ENCODE peak calls at places on chromosomes 3 and 15, in five cellular contexts. I is fibroblast of lung, W is lower lobe of right lung, Q is AG08396, G is left colon. Z is an unnamed sample.

GRCh38 chr3:89261673-89262072 is 154.3 kb downstream of the EPHA3 start:
- DNase-seq in G (no peak), Q (no peak), I (no peak), W (no peak), Z (no peak)

GRCh38 chr3:126883241-126883640 is 99.7 kb upstream of the PLXNA1 start:
- DNase-seq in I (peak; percentile 40), Q (no peak), G (no peak), W (no peak), Z (no peak)

GRCh38 chr15:38378162-38378560 is 75.8 kb upstream of the FAM98B start:
- DNase-seq in Q (no peak), I (peak; percentile 57), G (peak; percentile 33), W (peak; percentile 63), Z (no peak)

GRCh38 chr3:114764056-114764492 is 383.0 kb downstream of the ZBTB20 start:
- DNase-seq in I (peak; percentile 30), W (no peak), Q (no peak), G (peak; percentile 44), Z (no peak)

GRCh38 chr3:38138347-38139190 is at the start of gene MYD88:
- DNase-seq in I (peak; percentile 52), G (peak; percentile 88), Q (peak; percentile 69), W (peak; percentile 94), Z (peak; percentile 86)

GRCh38 chr3:12707425-12707824 is 43.5 kb upstream of the RAF1 start:
- DNase-seq in W (no peak), G (no peak), Q (no peak), I (peak; percentile 33), Z (no peak)

GRCh38 chr3:126781889-126782491 is 78.0 kb downstream of the CHCHD6 start:
- DNase-seq in W (no peak), G (no peak), Q (peak; percentile 71), I (peak; percentile 87), Z (no peak)

GRCh38 chr15:60535265-60535664 is 56.3 kb upstream of the ICE2 start:
- DNase-seq in G (no peak), Q (no peak), I (no peak), W (no peak), Z (no peak)

GRCh38 chr3:9553021-9553948 is at the start of gene LHFPL4:
- DNase-seq in I (no peak), Q (no peak), G (no peak), W (no peak), Z (no peak)

GRCh38 chr15:25797035-25797434 is 66.1 kb downstream of the ATP10A start:
- DNase-seq in G (no peak), W (no peak), I (no peak), Q (no peak), Z (no peak)

GRCh38 chr3:70387889-70388288 is 75.5 kb upstream of the MDFIC2 start:
- DNase-seq in G (no peak), Q (no peak), W (no peak), I (no peak), Z (no peak)

GRCh38 chr3:179082416-179082815 is 10.8 kb upstream of the ZMAT3 start:
- DNase-seq in Q (no peak), W (no peak), G (no peak), I (no peak), Z (no peak)